ENCODE peak calls at places on chromosomes 16 and 17, in six cellular contexts. K is foreskin fibroblast, C is EH, O is fibroblast of villous mesenchyme, A is Ammon's horn, X is AG10803. D is an unnamed sample.
A peak's percentile ranks its signal among the peaks of the same experiment; 100 is the strongest.

GRCh38 chr17:44144966-44145739 is 3.4 kb downstream of the HROB start:
- DNase-seq in A (no peak), O (peak; percentile 75), C (no peak), X (no peak), K (no peak), D (peak; percentile 88)

GRCh38 chr16:69171325-69172095 is 15.5 kb upstream of the SNTB2 start:
- DNase-seq in X (peak; percentile 88), A (no peak), K (peak; percentile 21), C (peak; percentile 85), O (peak; percentile 67), D (peak; percentile 41)

GRCh38 chr16:72400257-72401078 is 228.5 kb upstream of the PMFBP1 start:
- DNase-seq in K (peak; percentile 29), X (peak; percentile 60), C (peak; percentile 68), A (peak; percentile 78), O (peak; percentile 76), D (peak; percentile 58)

GRCh38 chr16:81521141-81521626 is 76.6 kb downstream of the CMIP start:
- DNase-seq in A (peak; percentile 87), K (no peak), X (no peak), C (no peak), O (no peak), D (no peak)

GRCh38 chr17:30414486-30414885 is 35.8 kb downstream of the CPD start:
- DNase-seq in K (no peak), A (no peak), C (peak; percentile 79), O (peak; percentile 37), X (peak; percentile 76), D (no peak)

GRCh38 chr16:78551487-78552085 is 452.1 kb downstream of the WWOX start:
- DNase-seq in C (no peak), A (no peak), K (no peak), X (no peak), O (no peak), D (no peak)

GRCh38 chr16:4147236-4147635 is 31.0 kb upstream of the ADCY9 start:
- DNase-seq in K (no peak), C (no peak), O (no peak), X (no peak), A (no peak), D (no peak)

GRCh38 chr17:77133087-77133633 is 7.6 kb upstream of the SEC14L1 start:
- DNase-seq in C (no peak), O (no peak), K (no peak), A (no peak), X (no peak), D (no peak)

GRCh38 chr16:84548971-84549844 is 44.7 kb upstream of the MEAK7 start:
- DNase-seq in K (no peak), O (no peak), X (no peak), A (peak; percentile 61), C (no peak), D (peak; percentile 21)

GRCh38 chr16:84598391-84598750 is 19.5 kb downstream of the COTL1 start:
- DNase-seq in K (no peak), X (no peak), C (no peak), A (no peak), O (peak; percentile 31), D (no peak)

GRCh38 chr16:56426585-56426984 is 1.2 kb upstream of the AMFR start:
- DNase-seq in C (no peak), O (peak; percentile 19), K (no peak), A (no peak), X (no peak), D (peak; percentile 72)

D was measured in iris pigment epithelial cell.